ENCODE peak calls at places on chromosome 1, in eight cellular contexts. W is lower lobe of right lung, Z is dorsolateral prefrontal cortex, V is hepatocyte, M is left ventricle myocardium inferior, N is K562, J is RWPE1, S is H9. F is an unnamed sample.

GRCh38 chr1:228417471-228418203 is 976 bp upstream of the TRIM17 start:
- DNase-seq in W (no peak), Z (no peak), V (no peak), M (no peak), N (no peak), J (no peak), S (no peak), F (no peak)

GRCh38 chr1:197435224-197435623 is 167.2 kb downstream of the CRB1 start:
- DNase-seq in W (no peak), Z (no peak), V (no peak), M (no peak), N (no peak), J (no peak), S (no peak), F (no peak)

GRCh38 chr1:72184099-72184695 is 98.1 kb downstream of the NEGR1 start:
- DNase-seq in W (no peak), Z (no peak), V (no peak), M (no peak), N (no peak), J (no peak), S (no peak), F (no peak)

GRCh38 chr1:119917304-119918055 is 21.2 kb upstream of the ADAM30 start:
- DNase-seq in W (no peak), Z (no peak), V (no peak), M (no peak), N (no peak), J (no peak), S (no peak), F (no peak)

GRCh38 chr1:171913385-171913784 is 72.1 kb downstream of the DNM3 start:
- DNase-seq in W (no peak), Z (no peak), V (no peak), M (no peak), N (no peak), J (peak; percentile 36), S (no peak), F (peak; percentile 51)

GRCh38 chr1:183995322-183996035 is 42.0 kb downstream of the COLGALT2 start:
- DNase-seq in W (peak; percentile 49), Z (no peak), V (no peak), M (peak; percentile 50), N (no peak), J (no peak), S (peak; percentile 46), F (no peak)

GRCh38 chr1:12457771-12458170 is 160.2 kb downstream of the DHRS3 start:
- DNase-seq in W (no peak), Z (no peak), V (no peak), M (no peak), N (no peak), J (no peak), S (no peak), F (no peak)

GRCh38 chr1:212699839-212700596 is at the start of gene BATF3:
- DNase-seq in W (peak; percentile 80), Z (no peak), V (peak; percentile 20), M (peak; percentile 66), N (peak; percentile 82), J (no peak), S (no peak), F (peak; percentile 49)

GRCh38 chr1:83499998-83500397 is 498.9 kb downstream of the TTLL7 start:
- DNase-seq in W (no peak), Z (no peak), V (no peak), M (no peak), N (no peak), J (no peak), S (no peak), F (no peak)

GRCh38 chr1:223331929-223332328 is 32.0 kb downstream of the SUSD4 start:
- DNase-seq in W (no peak), Z (no peak), V (no peak), M (no peak), N (no peak), J (peak; percentile 50), S (no peak), F (no peak)

GRCh38 chr1:214563881-214564280 is 12.5 kb upstream of the PTPN14 start:
- DNase-seq in W (no peak), Z (no peak), V (no peak), M (no peak), N (no peak), J (no peak), S (no peak), F (no peak)

GRCh38 chr1:155185783-155186265 is 12.2 kb downstream of the TRIM46 start:
- DNase-seq in W (peak; percentile 44), Z (no peak), V (no peak), M (peak; percentile 9), N (no peak), J (no peak), S (no peak), F (no peak)

DNA sequence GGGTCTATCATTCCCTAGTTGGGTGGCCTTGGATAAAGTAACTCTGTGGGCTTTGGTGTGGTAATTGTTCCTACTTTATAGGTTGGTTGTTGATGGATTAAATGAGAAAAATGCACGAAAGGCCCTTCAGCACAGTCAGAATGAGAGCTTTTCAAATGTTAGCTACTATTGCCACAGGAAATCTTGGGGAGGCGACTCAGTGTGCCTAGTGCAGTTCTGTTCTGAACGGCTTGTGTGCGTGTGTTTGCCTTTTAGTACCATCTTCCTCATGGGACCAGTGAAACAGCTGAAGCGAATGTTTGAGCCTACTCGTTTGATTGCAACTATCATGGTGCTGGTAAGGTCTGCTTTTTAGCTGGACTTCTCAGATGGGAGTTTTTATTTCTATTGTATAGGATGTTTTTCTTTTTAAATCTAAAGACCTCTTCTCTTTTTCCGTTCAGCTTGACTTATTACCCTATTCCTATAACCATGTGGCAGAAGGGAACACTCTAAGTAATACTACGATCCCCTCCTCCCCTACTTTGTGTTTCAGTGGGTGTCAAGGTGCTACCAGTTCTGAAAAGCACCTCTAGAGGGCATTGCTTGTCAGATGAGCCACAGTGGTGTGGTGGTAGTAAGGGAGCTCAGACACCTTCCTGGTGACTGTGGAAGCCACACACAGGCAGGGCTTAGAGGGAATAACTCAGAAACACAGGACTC is 9.2 kb downstream of the SFT2D2 start:
- DNase-seq in W (no peak), Z (no peak), V (peak; percentile 52), M (no peak), N (peak; percentile 67), J (peak; percentile 74), S (peak; percentile 59), F (no peak)
- H3K27ac ChIP-seq in W (no peak overlapping the region), Z (peak overlapping the region; percentile 41), V (no peak overlapping the region), M (no peak overlapping the region), N (no peak overlapping the region), J (no peak overlapping the region), S (no peak overlapping the region), F (peak overlapping the region; percentile 33)

GRCh38 chr1:206893380-206893779 is 3.9 kb upstream of the IL24 start:
- DNase-seq in W (no peak), Z (no peak), V (no peak), M (no peak), N (no peak), J (no peak), S (no peak), F (no peak)
- TF ChIP-seq CTCF in W (no peak), Z (no peak), V (no peak), M (no peak), N (no peak), J (no peak), S (no peak), F (no peak)

GRCh38 chr1:166859597-166859996 is 16.5 kb downstream of the TADA1 start:
- DNase-seq in W (no peak), Z (no peak), V (no peak), M (no peak), N (no peak), J (no peak), S (no peak), F (no peak)
- H3K27ac ChIP-seq in W (no peak overlapping the region), Z (peak overlapping the region; percentile 75), V (no peak overlapping the region), M (no peak overlapping the region), N (no peak overlapping the region), J (no peak overlapping the region), S (no peak overlapping the region), F (no peak overlapping the region)

GRCh38 chr1:178774263-178774662 is 49.2 kb downstream of the RALGPS2 start:
- DNase-seq in W (no peak), Z (no peak), V (peak; percentile 28), M (no peak), N (no peak), J (peak; percentile 7), S (no peak), F (no peak)
- TF ChIP-seq CTCF in W (peak; percentile 41), Z (peak; percentile 51), V (peak; percentile 60), M (peak; percentile 50), N (peak; percentile 69), J (peak; percentile 43), S (peak; percentile 50), F (peak; percentile 37)